ENCODE peak calls at places on chromosomes 1 and 21, in six cellular contexts. M is GM23248, I is GM23338, Y is prostate gland, X is SJSA1, Z is cardiac muscle cell. D is an unnamed sample. For H3K36me3, the result is how much of the 10 kb centered on the place peaks cover.

GRCh38 chr1:100443739-100444571 is 91.6 kb downstream of the CDC14A start:
- DNase-seq in M (peak), I (no peak), Y (no peak), X (no peak), Z (no peak), D (no peak)

GRCh38 chr1:159752135-159752580 is 28.6 kb upstream of the DUSP23 start:
- DNase-seq in M (peak), I (no peak), Y (peak), X (no peak), Z (no peak), D (no peak)

GRCh38 chr1:228012555-228012954 is 5.8 kb downstream of the WNT3A start:
- DNase-seq in M (no peak), I (no peak), Y (no peak), X (no peak), Z (no peak), D (no peak)

GRCh38 chr1:11059166-11059989 is 440 bp downstream of the SRM start:
- DNase-seq in M (peak), I (peak), Y (no peak), X (peak), Z (no peak), D (no peak)

GRCh38 chr1:75986478-75986877 is 54.3 kb upstream of the ASB17 start:
- DNase-seq in M (peak), I (no peak), Y (no peak), X (no peak), Z (no peak), D (no peak)

GRCh38 chr1:14350197-14350596 is 248.3 kb upstream of the KAZN start:
- DNase-seq in M (no peak), I (no peak), Y (no peak), X (no peak), Z (no peak), D (no peak)

GRCh38 chr1:87523466-87523865 is 194.8 kb downstream of the LMO4 start:
- DNase-seq in M (no peak), I (no peak), Y (no peak), X (no peak), Z (no peak), D (no peak)

GRCh38 chr1:77504986-77505385 is 177.5 kb downstream of the ZZZ3 start:
- DNase-seq in M (no peak), I (no peak), Y (no peak), X (no peak), Z (no peak), D (no peak)

GRCh38 chr21:19704832-19705231 is 1293.4 kb upstream of the NCAM2 start:
- DNase-seq in M (no peak), I (no peak), Y (no peak), X (no peak), Z (no peak), D (no peak)

GRCh38 chr1:38533772-38534472 is 325.6 kb downstream of the RRAGC start:
- DNase-seq in M (peak), I (no peak), Y (no peak), X (no peak), Z (no peak), D (no peak)

GRCh38 chr1:65003316-65003664 is 36.9 kb upstream of the JAK1 start:
- DNase-seq in M (no peak), I (peak), Y (no peak), X (peak), Z (no peak), D (no peak)

GRCh38 chr1:178864326-178864725 is 6.6 kb downstream of the ANGPTL1 start:
- DNase-seq in M (peak), I (no peak), Y (no peak), X (no peak), Z (no peak), D (no peak)

GRCh38 chr1:220448217-220448616 is 79.7 kb upstream of the MARK1 start:
- DNase-seq in M (no peak), I (no peak), Y (no peak), X (no peak), Z (no peak), D (no peak)

GRCh38 chr1:198359024-198359653 is 181.3 kb downstream of the ATP6V1G3 start:
- DNase-seq in M (peak), I (peak), Y (no peak), X (no peak), Z (no peak), D (no peak)

GRCh38 chr1:198933506-198933905 is 294.7 kb downstream of the PTPRC start:
- DNase-seq in M (no peak), I (no peak), Y (no peak), X (peak), Z (no peak), D (no peak)

GRCh38 chr1:102834688-102835320 is 273.5 kb downstream of the COL11A1 start:
- DNase-seq in M (peak), I (no peak), Y (no peak), X (no peak), Z (no peak), D (no peak)

GRCh38 chr1:145773423-145773822 is 50.5 kb downstream of the RNF115 start:
- DNase-seq in M (no peak), I (no peak), Y (no peak), X (no peak), Z (no peak), D (no peak)

GRCh38 chr1:224266105-224266935 is 63.7 kb downstream of the NVL start:
- DNase-seq in M (no peak), I (no peak), Y (no peak), X (no peak), Z (no peak), D (no peak)

GRCh38 chr1:2561898-2562895 is 6.0 kb downstream of the TNFRSF14 start:
- DNase-seq in M (peak), I (peak), Y (no peak), X (no peak), Z (no peak), D (no peak)

GRCh38 chr1:236618507-236618906 is 14.2 kb upstream of the HEATR1 start:
- DNase-seq in M (no peak), I (no peak), Y (no peak), X (no peak), Z (no peak), D (no peak)

GRCh38 chr1:65068202-65069011 is 79.6 kb upstream of the AK4 start:
- DNase-seq in M (peak), I (peak), Y (peak), X (peak), Z (no peak), D (no peak)

GRCh38 chr1:216566809-216567208 is 143.6 kb upstream of the USH2A start:
- DNase-seq in M (peak), I (peak), Y (no peak), X (peak), Z (no peak), D (no peak)

GRCh38 chr1:6358757-6359567 is 34.6 kb downstream of the ACOT7 start:
- DNase-seq in M (peak), I (peak), Y (no peak), X (peak), Z (peak), D (no peak)

GRCh38 chr1:210232524-210233215 is at the start of gene SERTAD4:
- DNase-seq in M (peak), I (peak), Y (peak), X (peak), Z (peak), D (no peak)

GRCh38 chr1:211648980-211649934 is 26.2 kb downstream of the NEK2 start:
- DNase-seq in M (no peak), I (no peak), Y (peak), X (peak), Z (peak), D (no peak)

GRCh38 chr1:53946252-53947171 is at the start of gene LRRC42:
- DNase-seq in M (peak), I (peak), Y (no peak), X (no peak), Z (no peak), D (no peak)

GRCh38 chr1:204468766-204469302 is 25.8 kb downstream of the PIK3C2B start:
- DNase-seq in M (no peak), I (no peak), Y (no peak), X (no peak), Z (no peak), D (no peak)

GRCh38 chr1:54627181-54627580 is 3.9 kb upstream of the FAM151A start:
- DNase-seq in M (no peak), I (no peak), Y (no peak), X (no peak), Z (no peak), D (no peak)

GRCh38 chr1:226995966-226996332 is 55.9 kb downstream of the COQ8A start:
- DNase-seq in M (no peak), I (no peak), Y (no peak), X (no peak), Z (peak), D (no peak)

GRCh38 chr1:205811660-205812059 is 1.3 kb downstream of the SLC41A1 start:
- DNase-seq in M (peak), I (no peak), Y (peak), X (no peak), Z (peak), D (no peak)

GRCh38 chr1:211985556-211986264 is 49.6 kb downstream of the INTS7 start:
- DNase-seq in M (no peak), I (no peak), Y (no peak), X (no peak), Z (no peak), D (no peak)

GRCh38 chr1:93594603-93594880 is 87.1 kb downstream of the BCAR3 start:
- DNase-seq in M (no peak), I (no peak), Y (no peak), X (no peak), Z (no peak), D (no peak)
- H3K36me3 ChIP-seq in M (under half), I (under half), Y (under half), X (half or more), Z (under half), D (under half)

GRCh38 chr1:201810466-201811216 is 18.3 kb upstream of the IPO9 start:
- DNase-seq in M (no peak), I (no peak), Y (no peak), X (no peak), Z (no peak), D (no peak)
- H3K36me3 ChIP-seq in M (half or more), I (under half), Y (under half), X (half or more), Z (half or more), D (under half)

DNA sequence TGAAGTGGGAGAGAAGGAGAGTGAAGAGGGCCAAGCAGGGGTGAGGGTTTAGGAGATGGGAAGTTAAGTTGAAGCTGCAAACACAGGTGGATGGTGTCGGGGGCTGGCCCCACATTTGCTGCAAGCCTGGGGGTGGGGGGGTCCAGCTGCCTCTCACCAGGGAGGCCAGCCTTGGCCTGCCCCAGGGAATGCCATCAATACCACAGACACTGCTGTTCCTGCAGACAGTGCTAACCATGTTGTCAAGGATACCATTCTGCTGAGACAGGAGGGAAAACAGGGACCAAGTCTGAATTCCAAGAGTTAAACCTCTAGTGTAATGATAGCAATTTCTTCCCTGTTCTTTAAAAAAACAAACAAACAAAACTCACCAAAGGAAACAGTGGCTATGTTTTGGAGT is 8.0 kb downstream of the MECR start:
- DNase-seq in M (no peak), I (no peak), Y (no peak), X (no peak), Z (no peak), D (no peak)
- H3K36me3 ChIP-seq in M (under half), I (under half), Y (under half), X (under half), Z (under half), D (under half)

GRCh38 chr1:27552911-27553420 is 51.0 kb downstream of the AHDC1 start:
- DNase-seq in M (no peak), I (peak), Y (no peak), X (no peak), Z (no peak), D (no peak)
- H3K36me3 ChIP-seq in M (under half), I (under half), Y (under half), X (half or more), Z (under half), D (under half)

D was measured in iPS DF 6.9.